ENCODE peak calls at places on chromosomes 1 and 21, in six cellular contexts. W is progenitor cell of endocrine pancreas; X is stimulated activated CD4-positive, alpha-beta T cell treated with anti-CD3 and anti-CD28 coated beads, TNF-alpha, amount 100 ng/mL, for 24 hours; P is endothelial cell; C is epithelial cell of esophagus; I is GM20000. H is an unnamed sample.
A peak's percentile ranks its signal among the peaks of the same experiment; 100 is the strongest.

GRCh38 chr1:28815533-28815932 is 3.6 kb downstream of the OPRD1 start:
- DNase-seq in P (no peak), C (peak; percentile 22), I (no peak), W (no peak), X (no peak), H (no peak)

GRCh38 chr21:23686737-23687136 is 1920.5 kb downstream of the MRPL39 start:
- DNase-seq in P (no peak), X (no peak), C (no peak), I (no peak), W (no peak), H (no peak)

GRCh38 chr1:188669715-188670114 is 1807.9 kb downstream of the BRINP3 start:
- DNase-seq in W (no peak), X (no peak), C (peak; percentile 12), P (no peak), I (no peak), H (peak; percentile 86)

GRCh38 chr1:48947761-48948537 is 171.3 kb upstream of the BEND5 start:
- DNase-seq in I (no peak), X (no peak), W (no peak), P (no peak), C (no peak), H (no peak)

GRCh38 chr21:40345700-40346099 is 478.5 kb downstream of the PCP4 start:
- DNase-seq in W (no peak), C (no peak), I (no peak), X (no peak), P (no peak), H (no peak)

GRCh38 chr1:56833088-56833487 is 13.9 kb upstream of the FYB2 start:
- DNase-seq in C (no peak), X (no peak), I (no peak), W (no peak), P (no peak), H (no peak)

GRCh38 chr1:54384921-54385726 is 21.1 kb downstream of the SSBP3 start:
- DNase-seq in C (no peak), I (no peak), W (no peak), X (no peak), P (no peak), H (no peak)

GRCh38 chr1:41387667-41388091 is 26.4 kb downstream of the FOXO6 start:
- DNase-seq in I (no peak), W (peak; percentile 60), X (no peak), P (no peak), C (peak; percentile 53), H (peak; percentile 60)

H was measured in HAP-1.